ENCODE peak calls at places on chromosomes 12 and 14, in eight cellular contexts. R is HS-5; B is substantia nigra; X is stimulated activated CD4-positive, alpha-beta T cell treated with anti-CD3 and anti-CD28 coated beads, Interleukin-4, amount 100 ng/mL, for 48 hours; I is AG10803; V is left colon; Y is HEK293T; F is GM23338. W is an unnamed sample.
A peak's percentile ranks its signal among the peaks of the same experiment; 100 is the strongest.

GRCh38 chr14:37590096-37590809 is 4.8 kb downstream of the FOXA1 start:
- DNase-seq in Y (no peak), R (no peak), V (no peak), B (no peak), F (no peak), X (no peak), I (no peak), W (no peak)

GRCh38 chr14:61530896-61531295 is 164.4 kb upstream of the HIF1A start:
- DNase-seq in Y (no peak), R (no peak), X (no peak), I (no peak), F (no peak), V (no peak), B (no peak), W (no peak)

GRCh38 chr12:116697305-116698130 is 40.4 kb downstream of the SPRING1 start:
- DNase-seq in F (peak; percentile 83), V (no peak), R (no peak), Y (peak; percentile 55), X (no peak), I (no peak), B (no peak), W (no peak)

GRCh38 chr12:55132816-55133215 is 6.6 kb downstream of the OR9K2 start:
- DNase-seq in X (no peak), Y (no peak), B (no peak), F (peak; percentile 32), R (no peak), I (no peak), V (no peak), W (no peak)

GRCh38 chr12:104877107-104877705 is 80.9 kb downstream of the SLC41A2 start:
- DNase-seq in R (peak; percentile 19), V (no peak), Y (peak; percentile 11), B (no peak), I (peak; percentile 49), X (peak; percentile 6), F (peak; percentile 16), W (peak; percentile 50)

GRCh38 chr12:52445876-52446275 is 6.1 kb downstream of the KRT6B start:
- DNase-seq in R (no peak), X (no peak), V (no peak), I (no peak), Y (no peak), F (no peak), B (no peak), W (no peak)

GRCh38 chr12:122874081-122874480 is 21.8 kb downstream of the VPS37B start:
- DNase-seq in B (no peak), I (no peak), V (peak; percentile 25), F (peak; percentile 64), R (no peak), Y (no peak), X (no peak), W (no peak)

GRCh38 chr14:104898870-104899510 is 25.7 kb upstream of the PLD4 start:
- DNase-seq in F (no peak), X (no peak), V (no peak), Y (no peak), R (no peak), I (no peak), B (no peak), W (no peak)